ENCODE peak calls at places on chromosomes 6 and 20, in eight cellular contexts. V is WTC11, Z is right lobe of liver, R is iPS-NIHi11, P is HT1080, M is anterior cingulate cortex, J is fibroblast of the conjunctiva, I is endothelial cell. W is an unnamed sample.

GRCh38 chr20:43452404-43453126 is 5.1 kb upstream of the SRSF6 start:
- DNase-seq in V (no peak), Z (no peak), R (no peak), P (no peak), M (no peak), J (no peak), I (no peak), W (no peak)

GRCh38 chr6:64256483-64256882 is 620.9 kb downstream of the PHF3 start:
- DNase-seq in V (no peak), Z (no peak), R (no peak), P (no peak), M (no peak), J (no peak), I (no peak), W (no peak)

GRCh38 chr6:125524356-125524755 is 222.6 kb upstream of the HDDC2 start:
- DNase-seq in V (no peak), Z (no peak), R (no peak), P (no peak), M (no peak), J (no peak), I (no peak), W (no peak)

GRCh38 chr6:115770851-115771250 is 289.8 kb downstream of the FRK start:
- DNase-seq in V (peak; percentile 10), Z (no peak), R (no peak), P (no peak), M (no peak), J (no peak), I (no peak), W (no peak)

GRCh38 chr6:9360881-9361280 is 925.5 kb upstream of the SLC35B3 start:
- DNase-seq in V (no peak), Z (no peak), R (no peak), P (peak; percentile 1), M (no peak), J (no peak), I (no peak), W (no peak)

GRCh38 chr20:64113796-64114355 is 6.5 kb upstream of the NPBWR2 start:
- DNase-seq in V (no peak), Z (peak; percentile 28), R (peak; percentile 6), P (no peak), M (no peak), J (no peak), I (no peak), W (no peak)

GRCh38 chr6:138309695-138310094 is 68.0 kb upstream of the SMIM28 start:
- DNase-seq in V (no peak), Z (no peak), R (no peak), P (no peak), M (no peak), J (no peak), I (no peak), W (no peak)

GRCh38 chr6:124677874-124678273 is 284.4 kb upstream of the RNF217 start:
- DNase-seq in V (no peak), Z (no peak), R (no peak), P (no peak), M (no peak), J (no peak), I (no peak), W (no peak)

GRCh38 chr20:40511478-40511877 is 177.6 kb downstream of the MAFB start:
- DNase-seq in V (no peak), Z (peak; percentile 87), R (no peak), P (peak; percentile 64), M (peak; percentile 19), J (peak; percentile 79), I (no peak), W (peak; percentile 84)

GRCh38 chr6:111382476-111383294 is 100.3 kb downstream of the REV3L start:
- DNase-seq in V (no peak), Z (no peak), R (no peak), P (no peak), M (peak; percentile 47), J (no peak), I (no peak), W (no peak)

GRCh38 chr6:28956331-28956730 is 32.5 kb upstream of the TRIM27 start:
- DNase-seq in V (no peak), Z (no peak), R (no peak), P (no peak), M (no peak), J (no peak), I (no peak), W (no peak)

GRCh38 chr20:40414843-40415615 is 274.0 kb downstream of the MAFB start:
- DNase-seq in V (no peak), Z (no peak), R (no peak), P (no peak), M (no peak), J (no peak), I (no peak), W (no peak)

GRCh38 chr6:168873266-168873665 is 380.4 kb downstream of the THBS2 start:
- DNase-seq in V (no peak), Z (no peak), R (no peak), P (no peak), M (no peak), J (no peak), I (no peak), W (no peak)

GRCh38 chr6:107712523-107713213 is 111.4 kb downstream of the SCML4 start:
- DNase-seq in V (no peak), Z (no peak), R (no peak), P (peak; percentile 57), M (no peak), J (no peak), I (no peak), W (no peak)

GRCh38 chr20:12925214-12925755 is 83.5 kb upstream of the SPTLC3 start:
- DNase-seq in V (peak; percentile 68), Z (peak; percentile 52), R (peak; percentile 80), P (peak; percentile 82), M (peak; percentile 45), J (peak; percentile 77), I (peak; percentile 57), W (peak; percentile 50)

GRCh38 chr6:145015739-145016558 is 719.4 kb downstream of the EPM2A start:
- DNase-seq in V (no peak), Z (no peak), R (peak; percentile 20), P (peak; percentile 94), M (no peak), J (peak; percentile 85), I (no peak), W (no peak)

GRCh38 chr6:30725713-30726505 is 5.8 kb downstream of the TUBB start:
- DNase-seq in V (no peak), Z (no peak), R (no peak), P (peak; percentile 79), M (no peak), J (no peak), I (no peak), W (no peak)

GRCh38 chr20:49987868-49988690 is 5.3 kb downstream of the SNAI1 start:
- DNase-seq in V (no peak), Z (no peak), R (no peak), P (no peak), M (no peak), J (no peak), I (no peak), W (no peak)

GRCh38 chr20:22453244-22454080 is 130.9 kb downstream of the FOXA2 start:
- DNase-seq in V (no peak), Z (no peak), R (peak; percentile 42), P (peak; percentile 31), M (no peak), J (no peak), I (no peak), W (no peak)

GRCh38 chr6:36028088-36028886 is 679 bp downstream of the MAPK14 start:
- DNase-seq in V (peak; percentile 23), Z (peak; percentile 62), R (peak; percentile 13), P (peak; percentile 20), M (peak; percentile 41), J (no peak), I (peak; percentile 32), W (peak; percentile 63)

GRCh38 chr20:50625986-50626677 is 65.2 kb downstream of the RIPOR3 start:
- DNase-seq in V (peak; percentile 91), Z (no peak), R (peak; percentile 87), P (peak; percentile 57), M (no peak), J (peak; percentile 38), I (peak; percentile 69), W (no peak)

GRCh38 chr6:169724554-169725269 is 412 bp upstream of the PHF10 start:
- DNase-seq in V (peak; percentile 72), Z (peak; percentile 63), R (peak; percentile 91), P (no peak), M (peak; percentile 58), J (no peak), I (peak; percentile 68), W (peak; percentile 58)

GRCh38 chr20:63980317-63980805 is 571 bp upstream of the PRPF6 start:
- DNase-seq in V (no peak), Z (no peak), R (no peak), P (no peak), M (no peak), J (no peak), I (no peak), W (no peak)

GRCh38 chr20:19932170-19932667 is 84.9 kb upstream of the NAA20 start:
- DNase-seq in V (no peak), Z (no peak), R (no peak), P (peak; percentile 61), M (peak; percentile 4), J (peak; percentile 66), I (no peak), W (no peak)

GRCh38 chr6:44043479-44044153 is 83.6 kb downstream of the MRPL14 start:
- DNase-seq in V (peak; percentile 54), Z (no peak), R (peak; percentile 54), P (no peak), M (no peak), J (no peak), I (no peak), W (no peak)

GRCh38 chr6:57221191-57221935 is 744 bp downstream of the RAB23 start:
- DNase-seq in V (peak; percentile 88), Z (peak; percentile 65), R (peak; percentile 80), P (peak; percentile 55), M (peak; percentile 47), J (peak; percentile 43), I (peak; percentile 76), W (peak; percentile 64)

GRCh38 chr20:46739441-46740213 is 30.2 kb downstream of the SLC2A10 start:
- DNase-seq in V (no peak), Z (no peak), R (no peak), P (no peak), M (no peak), J (no peak), I (no peak), W (no peak)

W was measured in left lobe of liver.